ENCODE peak calls at places on chromosomes 6 and 20, in ten cellular contexts. One of them, this sample, is unnamed.
A peak's percentile ranks its signal among the peaks of the same experiment; 100 is the strongest.

GRCh38 chr20:17614176-17614811 is 44.4 kb downstream of the DSTN start:
- DNase-seq in CD4-positive, CD25-positive, alpha-beta regulatory T cell: no peak
- DNase-seq in stimulated activated naive CD8-positive, alpha-beta T cell treated with anti-CD3 and anti-CD28 coated beads, Interleukin-15, Interleukin-2, amounts not matched to agents 100 U/mL and 50 U/mL, for 24 hours: no peak
- DNase-seq in stimulated activated effector memory CD8-positive, alpha-beta T cell treated with anti-CD3 and anti-CD28 coated beads, Interleukin-12 subunit alpha, Interleukin-12 subunit beta, amount 100 ng/mL, for 72 hours: no peak
- DNase-seq in NCI-H1105: no peak
- DNase-seq in sciatic nerve: peak; percentile 86
- DNase-seq in GM12891: no peak
- DNase-seq in stomach: peak; percentile 83
- DNase-seq in epithelial cell of esophagus: peak; percentile 49
- DNase-seq in WTC11: no peak
- DNase-seq in this sample: peak; percentile 31

GRCh38 chr6:97085772-97086171 is 161.2 kb downstream of the KLHL32 start:
- DNase-seq in CD4-positive, CD25-positive, alpha-beta regulatory T cell: no peak
- DNase-seq in stimulated activated naive CD8-positive, alpha-beta T cell treated with anti-CD3 and anti-CD28 coated beads, Interleukin-15, Interleukin-2, amounts not matched to agents 100 U/mL and 50 U/mL, for 24 hours: no peak
- DNase-seq in stimulated activated effector memory CD8-positive, alpha-beta T cell treated with anti-CD3 and anti-CD28 coated beads, Interleukin-12 subunit alpha, Interleukin-12 subunit beta, amount 100 ng/mL, for 72 hours: no peak
- DNase-seq in NCI-H1105: no peak
- DNase-seq in sciatic nerve: no peak
- DNase-seq in GM12891: no peak
- DNase-seq in stomach: no peak
- DNase-seq in epithelial cell of esophagus: peak; percentile 27
- DNase-seq in WTC11: no peak
- DNase-seq in this sample: no peak

GRCh38 chr6:167007930-167008329 is 8.7 kb downstream of the CEP43 start:
- DNase-seq in CD4-positive, CD25-positive, alpha-beta regulatory T cell: no peak
- DNase-seq in stimulated activated naive CD8-positive, alpha-beta T cell treated with anti-CD3 and anti-CD28 coated beads, Interleukin-15, Interleukin-2, amounts not matched to agents 100 U/mL and 50 U/mL, for 24 hours: no peak
- DNase-seq in stimulated activated effector memory CD8-positive, alpha-beta T cell treated with anti-CD3 and anti-CD28 coated beads, Interleukin-12 subunit alpha, Interleukin-12 subunit beta, amount 100 ng/mL, for 72 hours: no peak
- DNase-seq in NCI-H1105: no peak
- DNase-seq in sciatic nerve: no peak
- DNase-seq in GM12891: no peak
- DNase-seq in stomach: no peak
- DNase-seq in epithelial cell of esophagus: no peak
- DNase-seq in WTC11: no peak
- DNase-seq in this sample: no peak

GRCh38 chr20:51087306-51087705 is 64.4 kb upstream of the KCNG1 start:
- DNase-seq in CD4-positive, CD25-positive, alpha-beta regulatory T cell: no peak
- DNase-seq in stimulated activated naive CD8-positive, alpha-beta T cell treated with anti-CD3 and anti-CD28 coated beads, Interleukin-15, Interleukin-2, amounts not matched to agents 100 U/mL and 50 U/mL, for 24 hours: no peak
- DNase-seq in stimulated activated effector memory CD8-positive, alpha-beta T cell treated with anti-CD3 and anti-CD28 coated beads, Interleukin-12 subunit alpha, Interleukin-12 subunit beta, amount 100 ng/mL, for 72 hours: no peak
- DNase-seq in NCI-H1105: no peak
- DNase-seq in sciatic nerve: no peak
- DNase-seq in GM12891: no peak
- DNase-seq in stomach: no peak
- DNase-seq in epithelial cell of esophagus: no peak
- DNase-seq in WTC11: no peak
- DNase-seq in this sample: no peak

GRCh38 chr6:47357827-47358226 is 48.1 kb upstream of the TNFRSF21 start:
- DNase-seq in CD4-positive, CD25-positive, alpha-beta regulatory T cell: no peak
- DNase-seq in stimulated activated naive CD8-positive, alpha-beta T cell treated with anti-CD3 and anti-CD28 coated beads, Interleukin-15, Interleukin-2, amounts not matched to agents 100 U/mL and 50 U/mL, for 24 hours: no peak
- DNase-seq in stimulated activated effector memory CD8-positive, alpha-beta T cell treated with anti-CD3 and anti-CD28 coated beads, Interleukin-12 subunit alpha, Interleukin-12 subunit beta, amount 100 ng/mL, for 72 hours: no peak
- DNase-seq in NCI-H1105: no peak
- DNase-seq in sciatic nerve: no peak
- DNase-seq in GM12891: no peak
- DNase-seq in stomach: no peak
- DNase-seq in epithelial cell of esophagus: no peak
- DNase-seq in WTC11: no peak
- DNase-seq in this sample: no peak

GRCh38 chr20:53283011-53283410 is 310.6 kb downstream of the ZNF217 start:
- DNase-seq in CD4-positive, CD25-positive, alpha-beta regulatory T cell: no peak
- DNase-seq in stimulated activated naive CD8-positive, alpha-beta T cell treated with anti-CD3 and anti-CD28 coated beads, Interleukin-15, Interleukin-2, amounts not matched to agents 100 U/mL and 50 U/mL, for 24 hours: no peak
- DNase-seq in stimulated activated effector memory CD8-positive, alpha-beta T cell treated with anti-CD3 and anti-CD28 coated beads, Interleukin-12 subunit alpha, Interleukin-12 subunit beta, amount 100 ng/mL, for 72 hours: no peak
- DNase-seq in NCI-H1105: no peak
- DNase-seq in sciatic nerve: no peak
- DNase-seq in GM12891: no peak
- DNase-seq in stomach: no peak
- DNase-seq in epithelial cell of esophagus: no peak
- DNase-seq in WTC11: no peak
- DNase-seq in this sample: no peak

GRCh38 chr6:22003219-22003779 is 293.5 kb downstream of the PRL start:
- DNase-seq in CD4-positive, CD25-positive, alpha-beta regulatory T cell: no peak
- DNase-seq in stimulated activated naive CD8-positive, alpha-beta T cell treated with anti-CD3 and anti-CD28 coated beads, Interleukin-15, Interleukin-2, amounts not matched to agents 100 U/mL and 50 U/mL, for 24 hours: no peak
- DNase-seq in stimulated activated effector memory CD8-positive, alpha-beta T cell treated with anti-CD3 and anti-CD28 coated beads, Interleukin-12 subunit alpha, Interleukin-12 subunit beta, amount 100 ng/mL, for 72 hours: no peak
- DNase-seq in NCI-H1105: no peak
- DNase-seq in sciatic nerve: no peak
- DNase-seq in GM12891: no peak
- DNase-seq in stomach: no peak
- DNase-seq in epithelial cell of esophagus: no peak
- DNase-seq in WTC11: no peak
- DNase-seq in this sample: no peak

GRCh38 chr6:45880139-45880538 is 135.5 kb downstream of the CLIC5 start:
- DNase-seq in CD4-positive, CD25-positive, alpha-beta regulatory T cell: no peak
- DNase-seq in stimulated activated naive CD8-positive, alpha-beta T cell treated with anti-CD3 and anti-CD28 coated beads, Interleukin-15, Interleukin-2, amounts not matched to agents 100 U/mL and 50 U/mL, for 24 hours: no peak
- DNase-seq in stimulated activated effector memory CD8-positive, alpha-beta T cell treated with anti-CD3 and anti-CD28 coated beads, Interleukin-12 subunit alpha, Interleukin-12 subunit beta, amount 100 ng/mL, for 72 hours: no peak
- DNase-seq in NCI-H1105: no peak
- DNase-seq in sciatic nerve: no peak
- DNase-seq in GM12891: no peak
- DNase-seq in stomach: no peak
- DNase-seq in epithelial cell of esophagus: no peak
- DNase-seq in WTC11: no peak
- DNase-seq in this sample: no peak